ENCODE peak calls at places on chromosomes 4 and X, in six cellular contexts. G, S, A, K, Q and J are unnamed samples.

GRCh38 chr4:36111180-36111579 is 133.1 kb downstream of the ARAP2 start:
- DNase-seq in K (no peak), Q (no peak), S (no peak), G (no peak), A (no peak), J (no peak)

GRCh38 chrX:39883664-39884063 is 214.1 kb downstream of the BCOR start:
- DNase-seq in G (no peak), S (no peak), A (no peak), Q (no peak), K (no peak), J (no peak)

GRCh38 chr4:42906906-42907774 is 14.6 kb downstream of the GRXCR1 start:
- DNase-seq in A (no peak), K (no peak), G (no peak), S (peak), Q (peak), J (no peak)

GRCh38 chr4:38266616-38267015 is 306.4 kb downstream of the PTTG2 start:
- DNase-seq in A (no peak), S (peak), K (peak), G (no peak), Q (peak), J (peak)

GRCh38 chr4:133498149-133498548 is 349.1 kb downstream of the PCDH10 start:
- DNase-seq in K (no peak), G (no peak), A (no peak), S (no peak), Q (no peak), J (no peak)

GRCh38 chrX:144683247-144683646 is 564.1 kb upstream of the SPANXN1 start:
- DNase-seq in K (no peak), A (no peak), Q (no peak), G (no peak), S (no peak), J (no peak)

GRCh38 chr4:73607375-73608026 is 12.7 kb downstream of the RASSF6 start:
- DNase-seq in Q (no peak), S (peak), K (no peak), A (no peak), G (no peak), J (peak)

GRCh38 chr4:10144971-10145370 is 28.4 kb upstream of the WDR1 start:
- DNase-seq in G (no peak), Q (no peak), A (no peak), S (no peak), K (no peak), J (no peak)

GRCh38 chr4:40992472-40993298 is 221.7 kb downstream of the APBB2 start:
- DNase-seq in K (no peak), A (no peak), Q (peak), S (peak), G (no peak), J (no peak)

GRCh38 chr4:159871141-159871540 is 768.3 kb downstream of the RAPGEF2 start:
- DNase-seq in Q (no peak), G (no peak), A (no peak), S (peak), K (no peak), J (no peak)

GRCh38 chr4:15143551-15143950 is 141.3 kb downstream of the CPEB2 start:
- DNase-seq in G (no peak), Q (no peak), S (no peak), K (no peak), A (no peak), J (no peak)
- H3K27ac ChIP-seq in G (no peak), Q (no peak), S (no peak), K (no peak), A (no peak), J (no peak)

GRCh38 chr4:150862829-150863228 is 152.3 kb downstream of the LRBA start:
- DNase-seq in G (no peak), S (no peak), K (no peak), Q (no peak), A (no peak), J (no peak)
- H3K9ac ChIP-seq in G (no peak), S (no peak), K (no peak), Q (no peak), A (no peak), J (no peak)

GRCh38 chrX:71815906-71816156 is 52.7 kb downstream of the CXorf49B start:
- DNase-seq in K (no peak), G (no peak), Q (no peak), A (no peak), S (no peak), J (no peak)

GRCh38 chrX:71814123-71814912 is 51.2 kb downstream of the CXorf49B start:
- DNase-seq in G (no peak), A (no peak), K (no peak), S (no peak), Q (no peak), J (no peak)

GRCh38 chrX:71815121-71815905 is 52.2 kb downstream of the CXorf49B start:
- DNase-seq in G (no peak), S (no peak), Q (no peak), A (no peak), K (no peak), J (no peak)

DNA sequence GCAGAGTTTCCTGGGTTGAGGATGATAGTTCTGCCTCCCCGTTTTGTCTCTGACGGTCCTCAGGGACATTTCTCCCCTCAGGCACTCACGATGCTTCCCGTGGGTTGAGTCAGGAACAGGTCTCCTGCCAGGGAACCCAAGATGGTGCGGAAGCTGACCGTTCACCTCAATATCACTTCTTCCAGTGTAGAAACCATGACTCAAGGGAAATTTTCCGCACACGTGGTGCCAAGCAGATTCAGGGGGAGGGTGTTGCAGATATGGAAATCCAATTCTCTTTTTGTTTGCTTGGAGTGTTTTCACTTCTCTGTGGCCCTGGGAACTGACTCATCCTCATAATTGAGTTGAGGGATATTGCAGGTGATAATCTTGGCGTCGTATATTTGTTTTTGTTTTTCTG is 46.7 kb downstream of the CXorf49B start:
- DNase-seq in S (peak), A (no peak), Q (peak), G (no peak), K (no peak), J (no peak)
- H3K4me2 ChIP-seq in S (no peak), A (no peak), Q (no peak), G (no peak), K (no peak), J (no peak)

GRCh38 chrX:6965729-6966128 is 181.8 kb upstream of the STS start:
- DNase-seq in S (no peak), A (no peak), G (no peak), Q (no peak), K (no peak), J (no peak)

DNA sequence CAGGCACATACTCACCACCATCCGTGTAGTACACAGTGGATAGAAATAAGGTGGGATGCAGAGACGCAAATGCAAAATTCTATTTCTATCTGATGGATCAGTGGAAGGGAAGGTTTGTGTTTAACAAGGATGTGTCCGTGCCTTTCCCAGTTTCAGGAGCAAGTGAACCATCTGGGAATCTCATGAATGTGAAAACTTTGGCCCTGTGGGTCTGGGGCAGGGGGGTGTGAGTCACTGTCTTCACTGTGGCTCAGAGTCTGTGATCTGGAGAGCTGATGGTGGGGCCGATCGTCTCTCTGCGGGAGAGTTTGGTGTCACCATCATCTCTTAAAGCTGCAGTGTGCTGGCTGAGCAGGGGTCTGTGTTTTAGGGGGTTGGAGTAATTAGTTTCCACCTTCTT is 179.3 kb upstream of the STS start:
- DNase-seq in Q (no peak), G (no peak), K (no peak), S (no peak), A (no peak), J (no peak)
- H3K27ac ChIP-seq in Q (no peak), G (no peak), K (no peak), S (no peak), A (no peak), J (no peak)

GRCh38 chrX:153481043-153481442 is 10.7 kb upstream of the HAUS7 start:
- DNase-seq in K (no peak), A (no peak), G (no peak), Q (no peak), S (no peak), J (no peak)
- H3K9ac ChIP-seq in K (no peak), A (no peak), G (no peak), Q (no peak), S (no peak), J (no peak)

GRCh38 chr4:2135083-2135482 is 76.0 kb downstream of the NAT8L start:
- DNase-seq in A (no peak), Q (peak), S (no peak), G (no peak), K (no peak), J (no peak)
- H3K4me2 ChIP-seq in A (no peak), Q (no peak), S (no peak), G (no peak), K (no peak), J (no peak)

GRCh38 chr4:56301181-56302076 is 85.9 kb downstream of the AASDH start:
- DNase-seq in A (peak), S (peak), G (peak), Q (peak), K (peak), J (peak)
- H3K27ac ChIP-seq in A (no peak), S (no peak), G (no peak), Q (peak), K (no peak), J (no peak)

DNA sequence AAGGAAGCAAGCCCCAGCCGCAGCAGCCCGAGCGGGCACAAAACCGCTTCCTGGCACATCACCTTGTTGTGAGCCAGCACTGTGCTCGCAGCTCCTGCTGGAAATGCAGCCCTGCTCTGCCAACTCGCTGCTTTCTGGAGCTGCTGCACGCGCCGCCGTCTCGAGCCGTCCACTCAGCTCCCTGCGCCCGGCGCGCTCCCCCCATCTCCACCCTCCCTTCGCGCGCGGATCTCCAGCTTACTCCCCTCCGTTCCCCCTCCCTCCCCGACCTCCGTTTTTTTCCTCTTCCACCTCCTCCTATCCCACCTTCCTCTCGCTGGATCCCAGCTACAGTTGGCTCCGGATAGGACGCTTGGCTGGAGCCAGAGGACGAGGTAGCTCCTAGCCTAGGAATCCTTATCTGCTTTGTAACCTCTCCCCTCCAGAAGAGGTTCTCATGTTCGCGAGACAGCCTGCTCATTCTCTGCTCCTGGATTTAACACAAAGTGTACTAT is at the start of gene SPOCK3:
- DNase-seq in Q (peak), A (peak), K (no peak), G (peak), S (peak), J (no peak)
- H3K9ac ChIP-seq in Q (no peak), A (no peak), K (no peak), G (peak), S (no peak), J (no peak)

GRCh38 chr4:7655267-7655548 is 220.5 kb upstream of the PSAPL1 start:
- DNase-seq in Q (no peak), S (no peak), K (no peak), A (no peak), G (no peak), J (no peak)
- H3K4me2 ChIP-seq in Q (no peak), S (no peak), K (no peak), A (no peak), G (no peak), J (no peak)

DNA sequence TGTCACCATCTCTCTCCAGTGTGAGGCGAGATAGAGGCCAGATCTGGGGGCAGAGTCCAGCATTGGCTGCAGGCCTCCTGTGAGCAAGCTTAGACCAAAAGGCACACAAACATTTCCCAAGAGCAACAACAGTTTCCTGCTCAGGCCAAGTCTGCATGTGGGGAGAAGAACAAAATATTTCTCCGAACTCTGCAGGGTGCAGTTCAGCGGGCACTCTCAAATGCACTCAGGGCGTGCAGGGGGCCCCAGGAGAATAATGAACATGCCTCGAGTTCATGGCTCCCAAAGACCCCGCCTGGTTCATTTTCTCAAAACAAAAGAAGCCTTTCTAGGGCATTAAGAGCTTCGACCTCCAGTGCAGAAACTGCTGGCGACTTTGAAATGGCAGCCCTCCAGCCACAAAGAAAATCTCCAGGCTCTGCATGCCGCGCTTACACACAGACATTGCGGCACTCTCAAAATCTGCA is 57.8 kb upstream of the HELT start:
- DNase-seq in Q (no peak), G (no peak), K (peak), S (no peak), A (peak), J (no peak)
- H3K27ac ChIP-seq in Q (no peak), G (no peak), K (peak), S (no peak), A (no peak), J (no peak)